ENCODE peak calls at places on chromosomes 2 and 18, in eight cellular contexts. O is fibroblast of lung, Z is fibroblast of pulmonary artery, P is H7, C is mucosa of descending colon, T is upper lobe of left lung, N is small intestine, M is lower leg skin. Q is an unnamed sample.

GRCh38 chr2:96537734-96538486 is 1.4 kb downstream of the ARID5A start:
- DNase-seq in M (no peak), C (peak; percentile 78), Z (no peak), P (peak; percentile 69), T (no peak), O (no peak), N (no peak), Q (no peak)

GRCh38 chr2:187177253-187177652 is 270.8 kb downstream of the CALCRL start:
- DNase-seq in M (no peak), P (no peak), T (no peak), N (no peak), O (no peak), C (no peak), Z (no peak), Q (no peak)

GRCh38 chr2:44061876-44062275 is 66.1 kb upstream of the LRPPRC start:
- DNase-seq in Z (no peak), T (no peak), C (no peak), M (no peak), O (no peak), P (no peak), N (peak; percentile 72), Q (no peak)

GRCh38 chr2:149928026-149928425 is 340.5 kb upstream of the MMADHC start:
- DNase-seq in T (no peak), P (no peak), M (no peak), C (no peak), O (no peak), N (no peak), Z (no peak), Q (no peak)

GRCh38 chr2:224630659-224631550 is 45.7 kb upstream of the CUL3 start:
- DNase-seq in T (no peak), N (no peak), C (no peak), M (no peak), Z (no peak), P (no peak), O (no peak), Q (no peak)

GRCh38 chr2:54310314-54310713 is 54.3 kb upstream of the TSPYL6 start:
- DNase-seq in M (no peak), P (no peak), T (no peak), O (peak; percentile 31), N (no peak), Z (no peak), C (no peak), Q (no peak)

GRCh38 chr2:215816424-215816823 is 196.9 kb downstream of the MREG start:
- DNase-seq in M (no peak), O (no peak), T (no peak), Z (no peak), N (no peak), P (no peak), C (no peak), Q (no peak)

GRCh38 chr2:12764075-12764722 is 47.5 kb downstream of the TRIB2 start:
- DNase-seq in C (no peak), T (no peak), N (no peak), Z (peak; percentile 39), M (no peak), P (no peak), O (peak; percentile 98), Q (no peak)

GRCh38 chr2:54859997-54860701 is 136.7 kb downstream of the EML6 start:
- DNase-seq in O (peak; percentile 98), N (peak; percentile 33), Z (peak; percentile 69), P (no peak), T (no peak), M (no peak), C (no peak), Q (no peak)

GRCh38 chr18:26617151-26617554 is 68.8 kb upstream of the KCTD1 start:
- DNase-seq in P (no peak), M (no peak), T (no peak), Z (peak; percentile 81), C (no peak), O (peak; percentile 97), N (no peak), Q (no peak)